ENCODE peak calls at places on chromosomes 3 and 15, in seven cellular contexts. X is neural progenitor cell, W is BE2C, L is HT1080, Q is HT-29, N is iris pigment epithelial cell, I is T-helper 22 cell. H is an unnamed sample.

GRCh38 chr15:39918688-39919385 is 1.2 kb downstream of the GPR176 start:
- DNase-seq in X (no peak), W (no peak), L (peak), Q (no peak), N (peak), I (no peak), H (no peak)

GRCh38 chr15:70741107-70741511 is 22.2 kb downstream of the UACA start:
- DNase-seq in X (no peak), W (no peak), L (peak), Q (peak), N (peak), I (no peak), H (peak)

GRCh38 chr15:61084944-61085367 is 144.1 kb downstream of the RORA start:
- DNase-seq in X (peak), W (peak), L (no peak), Q (no peak), N (peak), I (no peak), H (no peak)

GRCh38 chr3:112390783-112391641 is 58.1 kb downstream of the CD200 start:
- DNase-seq in X (peak), W (no peak), L (peak), Q (no peak), N (peak), I (no peak), H (peak)

GRCh38 chr3:133884547-133885240 is 11.0 kb downstream of the RAB6B start:
- DNase-seq in X (no peak), W (no peak), L (no peak), Q (no peak), N (no peak), I (no peak), H (no peak)

GRCh38 chr15:27418729-27419128 is 447.7 kb downstream of the GABRG3 start:
- DNase-seq in X (peak), W (peak), L (peak), Q (no peak), N (no peak), I (no peak), H (no peak)

GRCh38 chr3:170997966-170998913 is 28.3 kb downstream of the SLC2A2 start:
- DNase-seq in X (no peak), W (no peak), L (peak), Q (no peak), N (peak), I (no peak), H (no peak)

GRCh38 chr15:99057020-99057419 is 47.9 kb upstream of the SYNM start:
- DNase-seq in X (peak), W (no peak), L (no peak), Q (no peak), N (no peak), I (no peak), H (no peak)

GRCh38 chr3:64563776-64564175 is 124.0 kb downstream of the ADAMTS9 start:
- DNase-seq in X (peak), W (no peak), L (no peak), Q (no peak), N (no peak), I (no peak), H (no peak)

GRCh38 chr3:10514407-10515069 is 9.2 kb upstream of the ATP2B2 start:
- DNase-seq in X (no peak), W (no peak), L (no peak), Q (no peak), N (no peak), I (no peak), H (no peak)

GRCh38 chr3:77372634-77373346 is 332.9 kb downstream of the ROBO2 start:
- DNase-seq in X (no peak), W (no peak), L (no peak), Q (no peak), N (no peak), I (no peak), H (no peak)

GRCh38 chr3:189157232-189158007 is 14.4 kb upstream of the TPRG1 start:
- DNase-seq in X (no peak), W (no peak), L (no peak), Q (no peak), N (no peak), I (no peak), H (no peak)

GRCh38 chr15:58214941-58215340 is 76.8 kb downstream of the AQP9 start:
- DNase-seq in X (no peak), W (no peak), L (no peak), Q (no peak), N (no peak), I (no peak), H (no peak)

GRCh38 chr3:17070560-17070959 is 185.8 kb downstream of the PLCL2 start:
- DNase-seq in X (peak), W (no peak), L (peak), Q (peak), N (peak), I (no peak), H (no peak)

GRCh38 chr15:78944669-78945407 is at the start of gene CTSH:
- DNase-seq in X (peak), W (peak), L (no peak), Q (peak), N (peak), I (peak), H (peak)

GRCh38 chr15:44087578-44088190 is 107.4 kb downstream of the FRMD5 start:
- DNase-seq in X (no peak), W (no peak), L (peak), Q (no peak), N (peak), I (no peak), H (no peak)

GRCh38 chr3:168794427-168794826 is 698.7 kb upstream of the GOLIM4 start:
- DNase-seq in X (no peak), W (no peak), L (peak), Q (no peak), N (no peak), I (no peak), H (no peak)

GRCh38 chr15:81293728-81294500 is 30.0 kb downstream of the STARD5 start:
- DNase-seq in X (no peak), W (no peak), L (no peak), Q (no peak), N (no peak), I (peak), H (no peak)

GRCh38 chr3:52704611-52705437 is 767 bp downstream of the GLT8D1 start:
- DNase-seq in X (peak), W (no peak), L (peak), Q (peak), N (peak), I (no peak), H (no peak)

GRCh38 chr3:53225181-53225580 is 30.6 kb downstream of the TKT start:
- DNase-seq in X (no peak), W (no peak), L (no peak), Q (no peak), N (no peak), I (no peak), H (no peak)

GRCh38 chr3:156304406-156304805 is 184.0 kb downstream of the KCNAB1 start:
- DNase-seq in X (no peak), W (no peak), L (peak), Q (no peak), N (peak), I (no peak), H (peak)

GRCh38 chr3:186931487-186932280 is 1.4 kb downstream of the ST6GAL1 start:
- DNase-seq in X (peak), W (no peak), L (no peak), Q (no peak), N (peak), I (peak), H (peak)

GRCh38 chr3:85838921-85839320 is 880.1 kb downstream of the CADM2 start:
- DNase-seq in X (no peak), W (no peak), L (no peak), Q (no peak), N (no peak), I (no peak), H (no peak)

GRCh38 chr3:112894258-112894657 is 47.6 kb upstream of the CD200R1L start:
- DNase-seq in X (peak), W (no peak), L (peak), Q (peak), N (peak), I (no peak), H (no peak)

GRCh38 chr3:38124324-38125122 is 12.4 kb downstream of the ACAA1 start:
- DNase-seq in X (no peak), W (no peak), L (no peak), Q (no peak), N (no peak), I (no peak), H (no peak)

GRCh38 chr3:97359958-97360357 is 404.6 kb upstream of the ARL6 start:
- DNase-seq in X (no peak), W (no peak), L (no peak), Q (no peak), N (no peak), I (no peak), H (no peak)

GRCh38 chr15:58805095-58805494 is 34.0 kb downstream of the MINDY2 start:
- DNase-seq in X (no peak), W (no peak), L (no peak), Q (no peak), N (peak), I (no peak), H (no peak)

GRCh38 chr15:32659340-32659831 is 17.9 kb downstream of the SCG5 start:
- DNase-seq in X (no peak), W (peak), L (peak), Q (peak), N (no peak), I (no peak), H (no peak)

GRCh38 chr15:80418892-80419537 is 14.8 kb downstream of the ARNT2 start:
- DNase-seq in X (peak), W (peak), L (no peak), Q (peak), N (peak), I (no peak), H (peak)

GRCh38 chr3:69425249-69425648 is 39.4 kb upstream of the FRMD4B start:
- DNase-seq in X (peak), W (peak), L (peak), Q (peak), N (peak), I (no peak), H (peak)

GRCh38 chr3:14377838-14378169 is 24.6 kb upstream of the SLC6A6 start:
- DNase-seq in X (no peak), W (no peak), L (no peak), Q (no peak), N (no peak), I (no peak), H (no peak)

H was measured in Calu3.